ENCODE peak calls at places on chromosome 17, in nine cellular contexts. P, C, X, V, O, N, F, B and H are unnamed samples.

GRCh38 chr17:17713839-17714238 is 32.6 kb downstream of the RAI1 start:
- DNase-seq in V (no peak), C (peak), X (peak), O (no peak), F (no peak), N (no peak), P (no peak), B (no peak), H (no peak)

GRCh38 chr17:62723842-62724241 is 84.3 kb downstream of the MARCHF10 start:
- DNase-seq in B (no peak), O (no peak), C (no peak), N (no peak), F (no peak), P (no peak), V (no peak), X (no peak), H (no peak)

GRCh38 chr17:41813039-41813680 is 356 bp downstream of the FKBP10 start:
- DNase-seq in N (no peak), C (no peak), B (no peak), P (no peak), O (no peak), X (no peak), V (no peak), F (no peak), H (no peak)

GRCh38 chr17:82022310-82022980 is at the start of gene CENPX:
- DNase-seq in O (no peak), V (no peak), F (no peak), C (no peak), B (no peak), X (no peak), P (no peak), N (no peak), H (no peak)

GRCh38 chr17:8500609-8501008 is 64.9 kb downstream of the NDEL1 start:
- DNase-seq in V (no peak), F (no peak), B (no peak), P (no peak), C (no peak), X (no peak), O (no peak), N (no peak), H (no peak)

GRCh38 chr17:12365805-12366204 is 299.9 kb upstream of the MYOCD start:
- DNase-seq in X (no peak), N (no peak), B (no peak), O (no peak), F (no peak), C (no peak), V (no peak), P (no peak), H (peak)

GRCh38 chr17:58538801-58539410 is 24.5 kb upstream of the MTMR4 start:
- DNase-seq in F (no peak), V (no peak), N (no peak), C (no peak), P (no peak), B (no peak), X (no peak), O (no peak), H (no peak)

GRCh38 chr17:29140631-29141483 is 39.3 kb downstream of the MYO18A start:
- DNase-seq in N (no peak), X (peak), B (no peak), P (peak), V (peak), F (peak), C (no peak), O (no peak), H (no peak)

GRCh38 chr17:46916211-46916610 is 6.7 kb upstream of the GOSR2 start:
- DNase-seq in F (no peak), N (no peak), X (peak), O (no peak), B (no peak), V (no peak), C (no peak), P (no peak), H (no peak)

GRCh38 chr17:76271669-76272540 is 6.8 kb downstream of the UBALD2 start:
- DNase-seq in C (no peak), O (peak), V (no peak), X (no peak), F (peak), N (no peak), P (peak), B (no peak), H (no peak)

GRCh38 chr17:72187544-72187943 is 66.7 kb downstream of the SOX9 start:
- DNase-seq in B (no peak), X (peak), O (peak), C (no peak), F (no peak), N (no peak), V (peak), P (no peak), H (no peak)

GRCh38 chr17:5097101-5097834 is 14.4 kb downstream of the ZNF232 start:
- DNase-seq in B (no peak), C (no peak), P (no peak), V (peak), F (peak), O (peak), N (no peak), X (no peak), H (no peak)

GRCh38 chr17:21295036-21295952 is 10.8 kb downstream of the MAP2K3 start:
- DNase-seq in F (no peak), C (peak), B (no peak), V (no peak), N (no peak), X (no peak), O (no peak), P (no peak), H (no peak)

GRCh38 chr17:78724544-78724943 is 57.5 kb downstream of the CYTH1 start:
- DNase-seq in X (no peak), V (peak), F (no peak), O (peak), N (no peak), P (no peak), B (peak), C (no peak), H (no peak)

GRCh38 chr17:45130640-45131293 is 1.5 kb downstream of the PLCD3 start:
- DNase-seq in X (no peak), V (no peak), F (no peak), N (no peak), O (no peak), C (no peak), P (no peak), B (no peak), H (no peak)

GRCh38 chr17:80307994-80308671 is 47.5 kb downstream of the RNF213 start:
- DNase-seq in N (no peak), B (no peak), C (no peak), X (no peak), P (no peak), F (no peak), O (no peak), V (no peak), H (no peak)

GRCh38 chr17:35315971-35316370 is 57.5 kb downstream of the SLFN11 start:
- DNase-seq in N (no peak), V (no peak), O (no peak), F (no peak), C (no peak), X (no peak), B (no peak), P (no peak), H (no peak)

GRCh38 chr17:36994438-36994837 is 45.7 kb downstream of the AATF start:
- DNase-seq in N (no peak), C (no peak), P (no peak), O (no peak), X (peak), V (no peak), B (no peak), F (no peak), H (no peak)

GRCh38 chr17:35171834-35172233 is 22.4 kb downstream of the SLC35G3 start:
- DNase-seq in B (no peak), X (peak), C (no peak), N (no peak), P (no peak), V (no peak), F (no peak), O (no peak), H (no peak)

GRCh38 chr17:83081561-83082201 is 2.3 kb downstream of the METRNL start:
- DNase-seq in P (no peak), O (peak), N (no peak), C (peak), X (no peak), F (no peak), V (no peak), B (no peak), H (no peak)

GRCh38 chr17:43399839-43400328 is 1.1 kb downstream of the ARL4D start:
- DNase-seq in O (no peak), X (no peak), F (no peak), B (no peak), N (no peak), P (no peak), V (no peak), C (no peak), H (no peak)

GRCh38 chr17:43676471-43676870 is 14.7 kb upstream of the MEOX1 start:
- DNase-seq in V (no peak), C (no peak), B (no peak), N (no peak), F (no peak), O (no peak), P (no peak), X (peak), H (no peak)

GRCh38 chr17:3927628-3928010 is 11.4 kb upstream of the P2RX1 start:
- DNase-seq in C (no peak), X (no peak), B (no peak), N (no peak), F (no peak), O (no peak), P (no peak), V (no peak), H (no peak)

GRCh38 chr17:75752405-75753192 is 12.4 kb downstream of the GALK1 start:
- DNase-seq in B (no peak), C (no peak), F (no peak), N (no peak), V (no peak), P (peak), O (peak), X (no peak), H (no peak)

GRCh38 chr17:1203111-1203966 is 23.6 kb upstream of the ABR start:
- DNase-seq in N (peak), O (peak), V (peak), P (peak), X (peak), F (peak), C (no peak), B (peak), H (no peak)

GRCh38 chr17:45293413-45294211 is 23.2 kb downstream of the MAP3K14 start:
- DNase-seq in F (no peak), N (peak), V (no peak), O (peak), X (peak), B (peak), P (no peak), C (peak), H (peak)

GRCh38 chr17:35050170-35050569 is 13.3 kb downstream of the RFFL start:
- DNase-seq in F (no peak), N (no peak), B (no peak), V (no peak), X (no peak), P (no peak), O (no peak), C (no peak), H (no peak)

GRCh38 chr17:50129303-50129945 is 536 bp downstream of the SAMD14 start:
- DNase-seq in F (peak), B (no peak), O (peak), C (peak), X (peak), V (peak), N (no peak), P (no peak), H (no peak)